ENCODE peak calls at places on chromosome 18, in ten cellular contexts. P is epithelial cell of esophagus; B is choroid plexus epithelial cell; F is CD8-positive, alpha-beta T cell; C is fibroblast of mammary gland; U is fibroblast of lung; D is psoas muscle; J is cardiac fibroblast; Y is body of pancreas; A is AG09309. S is an unnamed sample.
A peak's percentile ranks its signal among the peaks of the same experiment; 100 is the strongest.

GRCh38 chr18:61464551-61465102 is 131.4 kb downstream of the CDH20 start:
- DNase-seq in P (no peak), B (no peak), F (no peak), C (peak; percentile 87), U (peak; percentile 2), D (no peak), J (no peak), Y (no peak), A (no peak), S (peak; percentile 4)

GRCh38 chr18:79937103-79937860 is 14.2 kb downstream of the SLC66A2 start:
- DNase-seq in P (no peak), B (no peak), F (peak; percentile 25), C (no peak), U (no peak), D (no peak), J (no peak), Y (peak; percentile 7), A (no peak), S (no peak)

GRCh38 chr18:5543854-5544389 is at the start of gene EPB41L3:
- DNase-seq in P (no peak), B (peak; percentile 48), F (no peak), C (peak; percentile 16), U (peak; percentile 31), D (peak; percentile 70), J (peak; percentile 56), Y (peak; percentile 24), A (no peak), S (no peak)

GRCh38 chr18:70260683-70261082 is 28.2 kb upstream of the SOCS6 start:
- DNase-seq in P (no peak), B (no peak), F (no peak), C (no peak), U (no peak), D (no peak), J (no peak), Y (no peak), A (no peak), S (no peak)

GRCh38 chr18:4196358-4196757 is 258.7 kb downstream of the DLGAP1 start:
- DNase-seq in P (no peak), B (no peak), F (no peak), C (no peak), U (no peak), D (no peak), J (no peak), Y (no peak), A (no peak), S (no peak)

GRCh38 chr18:80044072-80044471 is 9.8 kb downstream of the RBFA start:
- DNase-seq in P (no peak), B (no peak), F (no peak), C (no peak), U (no peak), D (no peak), J (no peak), Y (no peak), A (no peak), S (no peak)

GRCh38 chr18:70371085-70371735 is 82.4 kb downstream of the SOCS6 start:
- DNase-seq in P (peak; percentile 60), B (no peak), F (no peak), C (no peak), U (no peak), D (no peak), J (no peak), Y (no peak), A (no peak), S (no peak)

GRCh38 chr18:63382843-63383242 is 15.8 kb upstream of the KDSR start:
- DNase-seq in P (no peak), B (no peak), F (no peak), C (no peak), U (no peak), D (no peak), J (no peak), Y (no peak), A (no peak), S (no peak)

GRCh38 chr18:21912339-21913239 is 172.0 kb downstream of the MIB1 start:
- DNase-seq in P (no peak), B (no peak), F (no peak), C (no peak), U (no peak), D (no peak), J (no peak), Y (no peak), A (no peak), S (no peak)

GRCh38 chr18:48153641-48154481 is 223.4 kb upstream of the SMAD2 start:
- DNase-seq in P (peak; percentile 18), B (peak; percentile 86), F (no peak), C (peak; percentile 77), U (peak; percentile 85), D (no peak), J (peak; percentile 84), Y (no peak), A (peak; percentile 1), S (peak; percentile 27)

GRCh38 chr18:55861266-55861665 is 273.3 kb upstream of the TCF4 start:
- DNase-seq in P (peak; percentile 62), B (peak; percentile 75), F (no peak), C (peak; percentile 66), U (peak; percentile 60), D (no peak), J (peak; percentile 70), Y (no peak), A (no peak), S (no peak)

GRCh38 chr18:13036622-13037320 is 45.6 kb downstream of the CEP192 start:
- DNase-seq in P (peak; percentile 29), B (peak; percentile 32), F (no peak), C (peak; percentile 13), U (peak; percentile 43), D (no peak), J (no peak), Y (no peak), A (peak; percentile 5), S (no peak)

GRCh38 chr18:36284671-36285295 is 12.7 kb upstream of the FHOD3 start:
- DNase-seq in P (peak; percentile 74), B (peak; percentile 82), F (peak; percentile 58), C (peak; percentile 74), U (peak; percentile 77), D (no peak), J (peak; percentile 82), Y (peak; percentile 48), A (no peak), S (no peak)

GRCh38 chr18:58221060-58221725 is 177.2 kb downstream of the NEDD4L start:
- DNase-seq in P (peak; percentile 99), B (peak; percentile 91), F (no peak), C (peak; percentile 33), U (peak; percentile 32), D (no peak), J (peak; percentile 42), Y (peak; percentile 64), A (no peak), S (peak; percentile 94)
- TF ChIP-seq CTCF in P (no peak), B (no peak), F (no peak), C (no peak), U (no peak), D (no peak), J (no peak), Y (no peak), A (no peak), S (no peak)

DNA sequence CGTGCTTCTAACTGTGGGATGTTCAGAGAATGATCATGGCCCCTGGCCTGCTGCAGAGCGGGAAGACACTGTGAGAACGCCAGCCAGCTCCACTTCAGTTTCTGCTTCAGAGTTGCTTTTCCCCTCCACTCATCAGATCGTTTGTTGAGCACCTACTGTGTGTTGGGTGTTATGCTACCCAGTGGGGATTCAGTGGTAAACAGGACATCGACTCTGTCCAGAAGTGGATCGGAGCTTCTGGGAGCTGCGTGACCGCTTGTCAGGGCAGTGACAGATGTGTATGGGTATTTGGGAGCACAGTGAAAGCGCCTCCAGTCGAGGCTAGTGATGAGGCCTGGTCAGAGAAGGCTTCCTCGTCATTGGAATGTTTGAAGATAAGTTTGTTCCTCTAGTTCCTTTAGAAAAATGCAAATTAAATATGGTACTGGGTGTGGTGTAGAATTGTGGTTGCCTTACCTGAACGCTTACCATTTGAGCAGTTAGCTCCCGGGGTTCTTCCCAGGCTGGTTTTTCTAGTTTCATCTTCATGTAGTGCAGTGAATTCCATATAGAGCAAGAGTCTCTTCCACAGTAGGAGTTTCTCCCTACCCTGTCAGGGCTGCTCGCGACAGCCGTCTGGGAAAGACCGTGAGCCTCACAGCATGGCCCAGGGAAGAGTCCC is 2.8 kb downstream of the RAB12 start:
- DNase-seq in P (peak; percentile 87), B (no peak), F (no peak), C (no peak), U (no peak), D (no peak), J (no peak), Y (no peak), A (no peak), S (no peak)
- H3K4me3 ChIP-seq in P (peak overlapping the region; percentile 17), B (no peak overlapping the region), F (no peak overlapping the region), C (no peak overlapping the region), U (no peak overlapping the region), D (peak overlapping the region; percentile 95), J (no peak overlapping the region), Y (no peak overlapping the region), A (no peak overlapping the region), S (no peak overlapping the region)

GRCh38 chr18:2569338-2570207 is 1.7 kb downstream of the METTL4 start:
- DNase-seq in P (no peak), B (no peak), F (no peak), C (no peak), U (no peak), D (no peak), J (no peak), Y (no peak), A (no peak), S (no peak)

GRCh38 chr18:2572892-2573291 is 1.5 kb downstream of the NDC80 start:
- DNase-seq in P (no peak), B (peak; percentile 39), F (no peak), C (peak; percentile 24), U (peak; percentile 26), D (no peak), J (no peak), Y (no peak), A (no peak), S (no peak)

GRCh38 chr18:2572144-2572682 is 856 bp downstream of the NDC80 start:
- DNase-seq in P (no peak), B (peak; percentile 7), F (no peak), C (peak; percentile 6), U (no peak), D (no peak), J (no peak), Y (no peak), A (no peak), S (no peak)

GRCh38 chr18:2570772-2571199 is 519 bp downstream of the METTL4 start:
- DNase-seq in P (peak; percentile 71), B (peak; percentile 70), F (no peak), C (peak; percentile 61), U (peak; percentile 78), D (peak; percentile 88), J (peak; percentile 79), Y (peak; percentile 68), A (no peak), S (no peak)

GRCh38 chr18:2571200-2572143 is at the start of the genes METTL4 and NDC80:
- DNase-seq in P (peak; percentile 90), B (peak; percentile 91), F (peak; percentile 92), C (peak; percentile 85), U (peak; percentile 90), D (peak; percentile 92), J (peak; percentile 92), Y (peak; percentile 85), A (no peak), S (peak; percentile 50)
- TF ChIP-seq CTCF in P (no peak), B (no peak), F (no peak), C (no peak), U (no peak), D (no peak), J (no peak), Y (no peak), A (no peak), S (no peak)

DNA sequence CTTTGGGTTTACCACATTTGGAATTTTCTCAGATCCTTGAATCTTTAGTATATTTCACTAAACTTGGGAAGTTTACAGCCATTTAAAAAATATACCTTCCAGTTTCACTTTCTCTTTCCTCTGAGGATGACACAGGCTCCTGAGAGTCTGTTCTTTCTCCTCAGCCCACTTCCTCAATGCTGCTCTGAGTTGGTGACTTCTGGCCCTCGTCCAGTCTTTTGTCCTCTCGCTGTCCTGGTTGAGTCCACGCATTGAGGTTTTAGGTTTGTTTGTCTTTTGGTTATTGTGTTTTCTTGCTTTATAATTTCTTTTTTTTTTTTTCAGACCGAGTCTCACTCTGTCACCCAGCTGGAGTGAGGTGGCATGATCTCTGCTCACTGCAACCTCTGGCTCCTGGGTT is 40.7 kb upstream of the GALR1 start:
- DNase-seq in P (peak; percentile 17), B (peak; percentile 79), F (no peak), C (peak; percentile 84), U (peak; percentile 63), D (no peak), J (peak; percentile 65), Y (no peak), A (no peak), S (no peak)
- H3K4me3 ChIP-seq in P (no peak overlapping the region), B (peak overlapping the region; percentile 24), F (peak overlapping the region; percentile 36), C (no peak overlapping the region), U (no peak overlapping the region), D (peak overlapping the region; percentile 10), J (peak overlapping the region; percentile 12), Y (no peak overlapping the region), A (no peak overlapping the region), S (peak overlapping the region; percentile 13)

S was measured in epithelial cell of proximal tubule.